ENCODE peak calls at places on chromosomes 11 and 22, in ten cellular contexts. B, W, K, Q, X, J, Z, P, I and H are unnamed samples.

GRCh38 chr11:74384641-74385040 is 13.6 kb downstream of the PGM2L1 start:
- DNase-seq in B (no peak), W (no peak), K (no peak), Q (no peak), X (no peak), J (no peak), Z (no peak), P (no peak), I (no peak), H (no peak)

GRCh38 chr11:2287102-2287501 is 14.6 kb downstream of the C11orf21 start:
- DNase-seq in B (no peak), W (no peak), K (no peak), Q (no peak), X (peak), J (peak), Z (no peak), P (no peak), I (no peak), H (no peak)

GRCh38 chr11:116991491-116991890 is 106.7 kb downstream of the SIK3 start:
- DNase-seq in B (no peak), W (no peak), K (no peak), Q (no peak), X (no peak), J (no peak), Z (no peak), P (no peak), I (no peak), H (no peak)

GRCh38 chr22:19478466-19479357 is at the start of gene UFD1:
- DNase-seq in B (peak), W (peak), K (peak), Q (peak), X (peak), J (peak), Z (peak), P (peak), I (peak), H (peak)

GRCh38 chr22:29129644-29130201 is 56.9 kb downstream of the KREMEN1 start:
- DNase-seq in B (no peak), W (no peak), K (no peak), Q (no peak), X (no peak), J (no peak), Z (no peak), P (peak), I (no peak), H (no peak)

GRCh38 chr11:3146612-3147256 is 18.4 kb downstream of the OSBPL5 start:
- DNase-seq in B (peak), W (peak), K (no peak), Q (no peak), X (no peak), J (no peak), Z (no peak), P (no peak), I (no peak), H (no peak)

GRCh38 chr11:18012314-18012905 is 437 bp downstream of the SERGEF start:
- DNase-seq in B (peak), W (no peak), K (peak), Q (no peak), X (peak), J (peak), Z (no peak), P (peak), I (peak), H (peak)

GRCh38 chr11:118648291-118648690 is 31.2 kb downstream of the TREH start:
- DNase-seq in B (no peak), W (no peak), K (no peak), Q (no peak), X (no peak), J (no peak), Z (no peak), P (no peak), I (no peak), H (no peak)

GRCh38 chr11:75560644-75561043 is 1.4 kb upstream of the SERPINH1 start:
- DNase-seq in B (peak), W (peak), K (no peak), Q (no peak), X (no peak), J (no peak), Z (no peak), P (no peak), I (no peak), H (no peak)

GRCh38 chr11:42951266-42951665 is 360.5 kb upstream of the API5 start:
- DNase-seq in B (peak), W (no peak), K (no peak), Q (no peak), X (no peak), J (no peak), Z (no peak), P (no peak), I (no peak), H (no peak)

GRCh38 chr11:93113824-93114223 is 84.0 kb downstream of the SLC36A4 start:
- DNase-seq in B (no peak), W (no peak), K (no peak), Q (no peak), X (no peak), J (no peak), Z (no peak), P (no peak), I (no peak), H (no peak)

GRCh38 chr22:36048911-36049677 is 20.5 kb upstream of the RBFOX2 start:
- DNase-seq in B (peak), W (no peak), K (no peak), Q (no peak), X (no peak), J (no peak), Z (no peak), P (no peak), I (no peak), H (no peak)

GRCh38 chr11:69075421-69076128 is 26.8 kb downstream of the TPCN2 start:
- DNase-seq in B (peak), W (peak), K (no peak), Q (no peak), X (peak), J (peak), Z (no peak), P (peak), I (no peak), H (no peak)

GRCh38 chr11:47724041-47724729 is 9.0 kb upstream of the AGBL2 start:
- DNase-seq in B (peak), W (no peak), K (peak), Q (no peak), X (no peak), J (no peak), Z (no peak), P (no peak), I (peak), H (no peak)

GRCh38 chr11:43852057-43852636 is 28.5 kb upstream of the ALKBH3 start:
- DNase-seq in B (peak), W (peak), K (peak), Q (peak), X (peak), J (peak), Z (peak), P (no peak), I (peak), H (no peak)

GRCh38 chr11:57335343-57336110 is at the start of gene SSRP1:
- DNase-seq in B (peak), W (peak), K (peak), Q (peak), X (peak), J (peak), Z (peak), P (peak), I (peak), H (peak)

GRCh38 chr11:79249341-79249993 is 191.4 kb downstream of the TENM4 start:
- DNase-seq in B (peak), W (peak), K (peak), Q (no peak), X (no peak), J (no peak), Z (no peak), P (no peak), I (no peak), H (no peak)

GRCh38 chr22:49992921-49993648 is 19.5 kb downstream of the IL17REL start:
- DNase-seq in B (peak), W (peak), K (peak), Q (peak), X (no peak), J (no peak), Z (no peak), P (peak), I (peak), H (no peak)

GRCh38 chr11:117931971-117932370 is 2.8 kb upstream of the TMPRSS13 start:
- DNase-seq in B (no peak), W (no peak), K (no peak), Q (no peak), X (no peak), J (no peak), Z (no peak), P (no peak), I (no peak), H (no peak)

GRCh38 chr11:10379871-10380568 is 75.0 kb upstream of the AMPD3 start:
- DNase-seq in B (no peak), W (peak), K (peak), Q (no peak), X (no peak), J (no peak), Z (no peak), P (no peak), I (no peak), H (no peak)

GRCh38 chr11:100562102-100562501 is 125.0 kb upstream of the ARHGAP42 start:
- DNase-seq in B (peak), W (peak), K (no peak), Q (no peak), X (no peak), J (no peak), Z (no peak), P (no peak), I (no peak), H (no peak)

GRCh38 chr11:2943711-2944118 is 14.5 kb upstream of the PHLDA2 start:
- DNase-seq in B (no peak), W (no peak), K (no peak), Q (no peak), X (no peak), J (no peak), Z (no peak), P (no peak), I (no peak), H (no peak)

GRCh38 chr11:86592047-86592564 is 80.3 kb downstream of the ME3 start:
- DNase-seq in B (peak), W (peak), K (no peak), Q (no peak), X (no peak), J (no peak), Z (no peak), P (no peak), I (no peak), H (no peak)

GRCh38 chr22:50191041-50191740 is 5.5 kb downstream of the TRABD start:
- DNase-seq in B (no peak), W (no peak), K (no peak), Q (peak), X (no peak), J (no peak), Z (no peak), P (peak), I (no peak), H (no peak)

GRCh38 chr22:34669001-34669400 is 397.0 kb upstream of the ISX start:
- DNase-seq in B (peak), W (no peak), K (no peak), Q (no peak), X (no peak), J (no peak), Z (no peak), P (no peak), I (no peak), H (no peak)

GRCh38 chr11:41201156-41201555 is 258.3 kb downstream of the LRRC4C start:
- DNase-seq in B (peak), W (no peak), K (peak), Q (peak), X (no peak), J (no peak), Z (peak), P (no peak), I (peak), H (peak)

GRCh38 chr11:6402061-6402470 is 11.8 kb downstream of the SMPD1 start:
- DNase-seq in B (no peak), W (no peak), K (no peak), Q (no peak), X (no peak), J (no peak), Z (no peak), P (no peak), I (no peak), H (no peak)

GRCh38 chr11:77027275-77027674 is 6.9 kb upstream of the B3GNT6 start:
- DNase-seq in B (peak), W (no peak), K (peak), Q (no peak), X (no peak), J (no peak), Z (no peak), P (no peak), I (no peak), H (no peak)

GRCh38 chr11:11072067-11072466 is 214.2 kb upstream of the ZBED5 start:
- DNase-seq in B (no peak), W (no peak), K (no peak), Q (no peak), X (no peak), J (no peak), Z (no peak), P (no peak), I (no peak), H (no peak)

GRCh38 chr11:13962562-13963168 is at the start of gene SPON1:
- DNase-seq in B (no peak), W (no peak), K (no peak), Q (peak), X (no peak), J (no peak), Z (peak), P (peak), I (peak), H (peak)

GRCh38 chr11:73218106-73218829 is at the start of gene P2RY2:
- DNase-seq in B (peak), W (no peak), K (peak), Q (peak), X (peak), J (peak), Z (peak), P (peak), I (peak), H (peak)

GRCh38 chr11:60345489-60345888 is 18.4 kb downstream of the MS4A6E start:
- DNase-seq in B (peak), W (no peak), K (peak), Q (peak), X (no peak), J (no peak), Z (peak), P (peak), I (peak), H (no peak)
- TF ChIP-seq CTCF in B (no peak), W (peak), K (no peak), Q (peak), X (no peak), J (no peak), Z (peak), P (peak), I (peak), H (peak)

GRCh38 chr22:17095538-17095937 is 10.7 kb downstream of the IL17RA start:
- DNase-seq in B (peak), W (no peak), K (no peak), Q (peak), X (no peak), J (no peak), Z (no peak), P (no peak), I (no peak), H (no peak)
- TF ChIP-seq CTCF in B (peak), W (peak), K (no peak), Q (peak), X (no peak), J (no peak), Z (peak), P (no peak), I (no peak), H (no peak)

GRCh38 chr11:20443596-20443995 is 56.1 kb downstream of the PRMT3 start:
- DNase-seq in B (peak), W (peak), K (peak), Q (no peak), X (no peak), J (no peak), Z (no peak), P (no peak), I (peak), H (no peak)
- TF ChIP-seq CTCF in B (peak), W (peak), K (peak), Q (no peak), X (no peak), J (no peak), Z (peak), P (peak), I (peak), H (no peak)

GRCh38 chr11:102516179-102516578 is 14.4 kb downstream of the MMP7 start:
- DNase-seq in B (no peak), W (no peak), K (no peak), Q (no peak), X (no peak), J (no peak), Z (no peak), P (no peak), I (no peak), H (no peak)

GRCh38 chr11:102520514-102520913 is 10.0 kb downstream of the MMP7 start:
- DNase-seq in B (no peak), W (no peak), K (no peak), Q (no peak), X (no peak), J (no peak), Z (no peak), P (no peak), I (no peak), H (no peak)

GRCh38 chr11:102521121-102521520 is 9.4 kb downstream of the MMP7 start:
- DNase-seq in B (no peak), W (no peak), K (no peak), Q (no peak), X (no peak), J (no peak), Z (no peak), P (no peak), I (no peak), H (no peak)

GRCh38 chr11:102517670-102518069 is 12.9 kb downstream of the MMP7 start:
- DNase-seq in B (no peak), W (no peak), K (no peak), Q (peak), X (no peak), J (no peak), Z (no peak), P (no peak), I (no peak), H (no peak)

DNA sequence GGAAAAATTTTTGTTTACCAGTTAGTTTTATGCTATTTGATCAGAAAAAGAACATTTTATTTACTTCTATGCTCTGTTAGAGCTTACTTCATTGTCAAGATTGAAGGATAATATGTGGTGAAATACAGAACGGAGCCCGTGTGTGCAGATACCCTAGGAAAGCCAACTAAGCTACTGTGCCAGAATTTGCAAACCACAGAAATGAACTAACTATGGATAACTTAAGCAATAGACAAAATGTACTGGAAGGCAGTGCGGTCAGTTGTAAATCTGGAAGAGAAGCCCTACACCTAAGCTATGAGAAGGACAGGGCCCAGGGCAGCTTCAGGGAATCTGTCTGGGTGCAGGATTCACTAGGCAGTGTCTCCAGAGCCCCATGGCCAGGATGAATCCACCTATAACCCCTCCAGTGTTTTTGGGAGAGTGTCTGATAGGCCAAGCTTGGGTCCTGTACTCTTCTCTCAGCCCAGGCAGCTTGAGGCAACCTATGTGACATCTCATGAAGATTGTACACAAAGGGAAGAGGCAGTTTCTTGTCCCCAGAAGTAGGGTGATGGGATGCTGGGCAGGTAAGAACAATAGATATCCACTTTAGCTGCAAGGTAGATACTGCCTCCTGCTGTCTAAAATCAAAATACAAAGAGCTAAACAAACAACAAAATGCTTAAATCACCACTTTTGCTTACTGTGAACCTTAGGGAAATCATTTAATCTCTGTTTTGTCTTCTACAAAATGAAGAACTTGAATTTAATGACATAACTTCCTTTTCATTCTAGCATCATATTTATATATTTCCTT is 12.1 kb downstream of the MMP7 start:
- DNase-seq in B (no peak), W (no peak), K (no peak), Q (no peak), X (no peak), J (no peak), Z (no peak), P (no peak), I (no peak), H (no peak)
- TF ChIP-seq CTCF in B (peak), W (peak), K (no peak), Q (no peak), X (no peak), J (no peak), Z (no peak), P (no peak), I (peak), H (no peak)

DNA sequence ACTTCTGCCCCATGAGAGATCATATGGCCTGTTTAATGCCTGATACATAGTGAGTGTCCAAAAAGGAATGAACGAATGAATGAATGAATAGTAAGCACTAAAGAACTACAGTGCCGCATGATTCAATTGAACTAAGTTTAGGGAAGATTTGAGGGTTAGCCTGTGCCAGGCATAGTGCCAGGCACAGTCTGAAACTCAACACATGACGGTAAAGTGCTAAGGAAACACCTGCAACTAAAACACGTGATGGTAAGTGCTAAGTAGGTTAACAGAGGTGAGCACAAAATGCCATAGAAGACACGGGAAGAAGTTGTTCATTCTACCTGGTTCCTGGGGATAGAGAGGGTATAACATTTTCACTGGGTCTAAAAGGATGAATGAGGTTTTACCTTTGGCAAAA is 93.5 kb upstream of the DBX1 start:
- DNase-seq in B (no peak), W (no peak), K (no peak), Q (no peak), X (no peak), J (no peak), Z (no peak), P (no peak), I (no peak), H (no peak)
- TF ChIP-seq CTCF in B (no peak), W (no peak), K (no peak), Q (no peak), X (no peak), J (no peak), Z (no peak), P (no peak), I (no peak), H (no peak)

GRCh38 chr11:46117842-46118241 is 3.4 kb downstream of the PHF21A start:
- DNase-seq in B (peak), W (peak), K (no peak), Q (no peak), X (no peak), J (no peak), Z (no peak), P (no peak), I (no peak), H (no peak)
- TF ChIP-seq CTCF in B (peak), W (peak), K (peak), Q (no peak), X (no peak), J (no peak), Z (peak), P (peak), I (peak), H (no peak)